ENCODE peak calls at places on chromosome 5, in four cellular contexts. S, G, K and P are unnamed samples.

GRCh38 chr5:43702815-43703214 is 99.8 kb downstream of the NNT start:
- DNase-seq in K (no peak), S (no peak), G (no peak), P (no peak)

GRCh38 chr5:132907161-132907560 is 33.7 kb downstream of the LEAP2 start:
- DNase-seq in G (no peak), S (peak; percentile 14), K (no peak), P (no peak)

GRCh38 chr5:76175051-76175666 is 92.0 kb downstream of the SV2C start:
- DNase-seq in G (peak; percentile 32), S (peak; percentile 78), K (peak; percentile 71), P (peak; percentile 48)

GRCh38 chr5:103354446-103354845 is 95.9 kb downstream of the MACIR start:
- DNase-seq in S (no peak), G (no peak), K (no peak), P (no peak)

GRCh38 chr5:151683444-151683843 is 3.3 kb downstream of the SPARC start:
- DNase-seq in S (no peak), K (no peak), G (no peak), P (no peak)

GRCh38 chr5:56323505-56323904 is 90.4 kb upstream of the ANKRD55 start:
- DNase-seq in K (no peak), S (no peak), G (no peak), P (peak; percentile 50)

GRCh38 chr5:56088967-56089829 is 94.4 kb upstream of the IL6ST start:
- DNase-seq in K (no peak), S (no peak), G (peak; percentile 74), P (peak; percentile 65)

GRCh38 chr5:149863176-149863575 is 81.4 kb downstream of the PDE6A start:
- DNase-seq in K (no peak), G (no peak), S (no peak), P (no peak)

GRCh38 chr5:133777951-133778350 is 165.6 kb upstream of the FSTL4 start:
- DNase-seq in K (no peak), G (no peak), S (no peak), P (no peak)

GRCh38 chr5:143140492-143141231 is 262.8 kb downstream of the NR3C1 start:
- DNase-seq in K (no peak), G (no peak), S (no peak), P (no peak)

GRCh38 chr5:145350501-145350900 is 484.6 kb downstream of the PRELID2 start:
- DNase-seq in S (no peak), G (no peak), K (no peak), P (no peak)

GRCh38 chr5:90932052-90932699 is 373.6 kb downstream of the ADGRV1 start:
- DNase-seq in S (peak; percentile 67), K (no peak), G (peak; percentile 12), P (peak; percentile 48)

GRCh38 chr5:11904270-11904906 is at the start of gene CTNND2:
- DNase-seq in G (no peak), K (peak; percentile 87), S (no peak), P (no peak)

GRCh38 chr5:174418809-174419522 is 305.4 kb upstream of the MSX2 start:
- DNase-seq in G (no peak), S (no peak), K (peak; percentile 65), P (peak; percentile 7)

GRCh38 chr5:127061537-127061936 is 11.8 kb downstream of the C5orf63 start:
- DNase-seq in G (no peak), K (no peak), S (no peak), P (no peak)

GRCh38 chr5:92309336-92309991 is 926.3 kb upstream of the ARRDC3 start:
- DNase-seq in K (no peak), S (peak; percentile 2), G (no peak), P (peak; percentile 11)

GRCh38 chr5:90518666-90519065 is 10.7 kb downstream of the LYSMD3 start:
- DNase-seq in S (no peak), G (no peak), K (no peak), P (no peak)

GRCh38 chr5:108146222-108146621 is 235.7 kb downstream of the FBXL17 start:
- DNase-seq in S (no peak), K (no peak), G (no peak), P (no peak)

GRCh38 chr5:45411971-45412612 is 284.1 kb downstream of the HCN1 start:
- DNase-seq in K (no peak), S (no peak), G (no peak), P (no peak)

GRCh38 chr5:143494162-143494561 is 90.7 kb upstream of the NR3C1 start:
- DNase-seq in K (no peak), G (no peak), S (no peak), P (no peak)

GRCh38 chr5:68149189-68149588 is 66.4 kb upstream of the PIK3R1 start:
- DNase-seq in S (no peak), G (no peak), K (no peak), P (no peak)

GRCh38 chr5:151686673-151687378 is at the start of gene SPARC:
- DNase-seq in K (peak; percentile 77), S (peak; percentile 53), G (no peak), P (no peak)

GRCh38 chr5:120794121-120794520 is 330.0 kb downstream of the PRR16 start:
- DNase-seq in G (no peak), S (no peak), K (no peak), P (no peak)

GRCh38 chr5:125834438-125835147 is 588.6 kb upstream of the GRAMD2B start:
- DNase-seq in G (no peak), S (no peak), K (no peak), P (no peak)

GRCh38 chr5:165086424-165086823 is 1581.0 kb downstream of the MAT2B start:
- DNase-seq in S (no peak), K (no peak), G (no peak), P (no peak)

GRCh38 chr5:180807654-180808414 is 5.2 kb upstream of the MGAT1 start:
- DNase-seq in K (no peak), S (no peak), G (no peak), P (no peak)

GRCh38 chr5:68464424-68464823 is 248.9 kb downstream of the PIK3R1 start:
- DNase-seq in G (no peak), S (peak; percentile 33), K (no peak), P (no peak)

GRCh38 chr5:27466959-27467358 is 428.6 kb upstream of the CDH9 start:
- DNase-seq in S (no peak), G (no peak), K (no peak), P (no peak)

GRCh38 chr5:14202462-14202861 is 59.3 kb downstream of the TRIO start:
- DNase-seq in G (no peak), S (no peak), K (no peak), P (no peak)

GRCh38 chr5:153744751-153745150 is 254.3 kb downstream of the GRIA1 start:
- DNase-seq in S (no peak), K (no peak), G (no peak), P (no peak)

GRCh38 chr5:56167522-56167921 is 65.6 kb downstream of the ANKRD55 start:
- DNase-seq in S (no peak), G (no peak), K (no peak), P (no peak)

GRCh38 chr5:120927923-120928322 is 463.8 kb downstream of the PRR16 start:
- DNase-seq in G (no peak), K (no peak), S (no peak), P (no peak)

GRCh38 chr5:154603978-154604679 is 126.1 kb upstream of the HAND1 start:
- DNase-seq in S (no peak), G (no peak), K (peak; percentile 57), P (no peak)

GRCh38 chr5:1881273-1881586 is 1.5 kb downstream of the IRX4 start:
- DNase-seq in S (peak; percentile 41), G (no peak), K (peak; percentile 77), P (no peak)

DNA sequence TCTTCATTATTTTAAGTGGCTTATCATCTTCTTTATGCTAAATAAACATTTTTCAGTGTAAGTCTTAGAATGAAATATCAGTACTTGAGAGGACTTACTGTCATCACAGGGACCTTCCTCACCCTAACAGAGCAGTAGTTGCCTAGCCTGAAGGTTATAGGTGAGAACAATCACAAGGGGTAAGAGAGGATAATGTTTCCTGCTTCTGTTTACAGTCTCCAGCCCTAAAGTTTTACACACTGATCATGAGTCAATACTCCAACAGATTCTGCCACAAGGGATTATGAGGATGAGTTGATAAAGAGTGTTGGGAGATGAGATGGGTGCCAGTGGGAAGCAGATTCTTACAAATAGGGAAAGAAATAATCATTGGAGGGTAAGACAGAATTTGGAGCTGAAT is 265.1 kb upstream of the DAB2 start:
- DNase-seq in K (no peak), S (no peak), G (no peak), P (no peak)
- TF ChIP-seq JUND in K (no peak), S (no peak), G (no peak), P (no peak)

GRCh38 chr5:61575103-61575502 is 243.0 kb downstream of the ZSWIM6 start:
- DNase-seq in G (no peak), K (no peak), S (peak; percentile 76), P (no peak)
- TF ChIP-seq KDM1A in G (no peak), K (no peak), S (no peak), P (no peak)

GRCh38 chr5:178454821-178455479 is 135.2 kb downstream of the COL23A1 start:
- DNase-seq in K (no peak), G (no peak), S (no peak), P (no peak)
- H3K27me3 ChIP-seq in K (no peaks in the 10 kb centered on the region), G (no peaks in the 10 kb centered on the region), S (no peaks in the 10 kb centered on the region), P (peaks cover 4% of the 10 kb centered on the region)

DNA sequence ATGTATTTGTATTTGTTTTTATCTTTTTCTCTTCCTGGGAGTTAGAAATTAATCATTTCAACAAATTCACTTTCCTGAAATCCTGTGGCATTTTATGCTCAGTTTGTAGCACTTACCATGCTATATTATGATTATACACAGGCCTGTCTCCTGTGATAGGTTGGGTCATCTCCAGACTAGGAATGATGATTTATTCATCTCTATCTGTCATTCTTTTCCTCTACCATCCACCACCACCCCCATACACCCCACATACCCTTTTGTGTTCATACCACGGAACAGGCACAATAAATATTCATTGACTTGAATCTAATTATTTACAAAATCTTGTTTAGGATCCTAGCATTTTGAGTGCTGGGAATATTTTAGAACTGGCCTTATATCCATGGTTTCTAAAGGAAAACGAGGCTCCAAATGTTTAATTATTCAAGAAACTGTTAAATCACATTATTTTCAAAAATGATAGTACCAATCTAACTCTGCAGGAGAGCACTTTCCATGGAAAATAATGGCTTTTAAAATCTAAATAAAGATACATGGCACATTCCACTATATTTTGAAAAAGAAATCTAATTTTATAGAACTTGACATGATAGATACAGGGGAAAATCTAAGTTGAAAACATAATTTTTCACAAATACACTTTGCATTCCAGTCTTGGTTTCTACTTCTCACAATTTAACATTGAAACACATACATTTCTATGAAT is 89.4 kb downstream of the STARD4 start:
- DNase-seq in G (no peak), K (no peak), S (no peak), P (no peak)
- TF ChIP-seq JUND in G (no peak), K (no peak), S (no peak), P (no peak)

DNA sequence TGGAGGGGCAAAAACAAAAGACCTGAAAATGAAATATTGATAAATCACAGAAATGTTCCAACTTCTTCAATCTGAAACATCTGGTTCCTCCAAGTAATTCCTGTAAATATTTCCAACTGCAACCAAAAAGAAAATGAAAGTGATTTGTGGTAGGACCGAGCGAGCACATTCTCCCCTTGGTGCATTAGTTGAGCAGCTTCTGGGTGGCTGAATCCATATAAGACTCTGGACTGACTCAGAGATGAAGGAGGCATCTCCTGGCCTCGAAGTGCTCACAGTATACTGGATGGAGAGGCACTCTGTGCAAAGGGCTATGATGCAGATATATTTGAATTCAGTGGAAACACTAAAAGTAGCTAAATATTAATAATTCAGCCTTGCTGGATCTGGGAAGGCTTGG is 265.0 kb downstream of the MARCHF11 start:
- DNase-seq in S (no peak), K (no peak), G (no peak), P (no peak)
- TF ChIP-seq KDM1A in S (no peak), K (no peak), G (no peak), P (no peak)